ENCODE peak calls at places on chromosomes 7 and 10, in seven cellular contexts. D is brain microvascular endothelial cell, C is germinal center, U is Calu3, F is NCI-H460, H is A172, Z is NCI-H2081. B is an unnamed sample.

GRCh38 chr7:139646566-139646965 is 123.1 kb downstream of the CLEC2L start:
- DNase-seq in D (no peak), C (no peak), U (no peak), F (no peak), H (no peak), Z (no peak), B (no peak)

GRCh38 chr7:155867280-155867679 is 55.0 kb upstream of the SHH start:
- DNase-seq in D (no peak), C (no peak), U (no peak), F (no peak), H (no peak), Z (no peak), B (no peak)

GRCh38 chr7:99618726-99619125 is 2.0 kb downstream of the ZSCAN25 start:
- DNase-seq in D (peak; percentile 6), C (no peak), U (no peak), F (peak; percentile 26), H (peak; percentile 58), Z (no peak), B (peak; percentile 23)

GRCh38 chr7:103068429-103069403 is 5.9 kb downstream of the FBXL13 start:
- DNase-seq in D (no peak), C (no peak), U (no peak), F (no peak), H (no peak), Z (no peak), B (peak; percentile 28)

GRCh38 chr10:116708386-116708785 is 34.0 kb downstream of the HSPA12A start:
- DNase-seq in D (peak; percentile 53), C (no peak), U (no peak), F (no peak), H (peak; percentile 65), Z (no peak), B (peak; percentile 30)

GRCh38 chr7:137579913-137580640 is 236.5 kb upstream of the PTN start:
- DNase-seq in D (peak; percentile 73), C (no peak), U (no peak), F (peak; percentile 44), H (peak; percentile 80), Z (no peak), B (peak; percentile 82)

GRCh38 chr10:93938140-93938539 is 44.4 kb downstream of the SLC35G1 start:
- DNase-seq in D (no peak), C (no peak), U (no peak), F (no peak), H (no peak), Z (no peak), B (peak; percentile 18)

GRCh38 chr10:348456-348855 is 213.2 kb downstream of the ZMYND11 start:
- DNase-seq in D (no peak), C (no peak), U (no peak), F (no peak), H (no peak), Z (no peak), B (no peak)

GRCh38 chr10:75261813-75262725 is 26.3 kb upstream of the COMTD1 start:
- DNase-seq in D (no peak), C (no peak), U (no peak), F (no peak), H (no peak), Z (no peak), B (no peak)

GRCh38 chr10:49379596-49380410 is 16.1 kb downstream of the DRGX start:
- DNase-seq in D (no peak), C (no peak), U (peak; percentile 22), F (peak; percentile 8), H (no peak), Z (no peak), B (no peak)

GRCh38 chr7:100632951-100633717 is 8.2 kb downstream of the TFR2 start:
- DNase-seq in D (no peak), C (peak; percentile 60), U (peak; percentile 60), F (peak; percentile 65), H (no peak), Z (no peak), B (no peak)

GRCh38 chr10:27558612-27559020 is 54.5 kb downstream of the RAB18 start:
- DNase-seq in D (peak; percentile 37), C (peak; percentile 11), U (peak; percentile 59), F (peak; percentile 65), H (peak; percentile 73), Z (peak; percentile 0), B (peak; percentile 58)

B was measured in LHCN-M2.